ENCODE peak calls at places on chromosomes 13 and 19, in four cellular contexts. D is left colon, L is HT-29, I is endothelial cell. O is an unnamed sample.

GRCh38 chr13:26508885-26509284 is 48.6 kb upstream of the WASF3 start:
- DNase-seq in D (peak; percentile 46), L (no peak), I (no peak), O (no peak)

GRCh38 chr13:69683921-69684663 is 423.5 kb upstream of the ATXN8OS start:
- DNase-seq in D (no peak), L (no peak), I (no peak), O (no peak)

GRCh38 chr13:75507027-75508001 is 25.3 kb upstream of the TBC1D4 start:
- DNase-seq in D (no peak), L (no peak), I (no peak), O (no peak)

GRCh38 chr19:41862445-41862986 is 2.5 kb downstream of the RPS19 start:
- DNase-seq in D (no peak), L (no peak), I (no peak), O (no peak)

GRCh38 chr19:42099336-42099925 is 23.5 kb downstream of the ZNF574 start:
- DNase-seq in D (no peak), L (no peak), I (no peak), O (no peak)

GRCh38 chr19:54517483-54517882 is 14.9 kb downstream of the LAIR2 start:
- DNase-seq in D (peak; percentile 32), L (peak; percentile 88), I (peak; percentile 19), O (peak; percentile 13)

GRCh38 chr19:41646589-41647204 is 19.8 kb upstream of the CEACAM4 start:
- DNase-seq in D (no peak), L (no peak), I (peak; percentile 62), O (no peak)

GRCh38 chr13:34816118-34816517 is 126.0 kb upstream of the NBEA start:
- DNase-seq in D (no peak), L (no peak), I (no peak), O (no peak)

GRCh38 chr13:50712882-50713281 is 130.6 kb downstream of the DLEU7 start:
- DNase-seq in D (no peak), L (no peak), I (no peak), O (no peak)

GRCh38 chr19:1719519-1719918 is 33.8 kb upstream of the ONECUT3 start:
- DNase-seq in D (no peak), L (no peak), I (no peak), O (no peak)

GRCh38 chr19:50266896-50267295 is 62.3 kb downstream of the KCNC3 start:
- DNase-seq in D (peak; percentile 59), L (peak; percentile 73), I (no peak), O (no peak)

GRCh38 chr13:40672310-40673060 is 6.0 kb upstream of the FOXO1 start:
- DNase-seq in D (no peak), L (peak; percentile 84), I (no peak), O (peak; percentile 29)

GRCh38 chr19:46404039-46404883 is 9.1 kb downstream of the CCDC8 start:
- DNase-seq in D (peak; percentile 62), L (peak; percentile 63), I (peak; percentile 41), O (no peak)

GRCh38 chr19:13556552-13556951 is 50.3 kb upstream of the CACNA1A start:
- DNase-seq in D (no peak), L (no peak), I (no peak), O (no peak)

GRCh38 chr19:47633996-47634395 is 25.1 kb downstream of the BICRA start:
- DNase-seq in D (no peak), L (no peak), I (no peak), O (no peak)

GRCh38 chr13:105735269-105735668 is 800.2 kb downstream of the EFNB2 start:
- DNase-seq in D (no peak), L (peak; percentile 48), I (no peak), O (no peak)

GRCh38 chr13:91119643-91120042 is 227.8 kb upstream of the MIR17HG start:
- DNase-seq in D (no peak), L (no peak), I (no peak), O (no peak)

GRCh38 chr13:112664501-112665203 is 25.2 kb upstream of the ATP11A start:
- DNase-seq in D (no peak), L (no peak), I (no peak), O (no peak)

GRCh38 chr19:33287438-33287837 is 14.9 kb downstream of the CEBPA start:
- DNase-seq in D (no peak), L (no peak), I (no peak), O (no peak)

GRCh38 chr13:25300861-25301346 is 521 bp upstream of the NUP58 start:
- DNase-seq in D (no peak), L (no peak), I (peak; percentile 6), O (no peak)

GRCh38 chr19:32971012-32971595 is 654 bp downstream of the CEP89 start:
- DNase-seq in D (no peak), L (peak; percentile 33), I (no peak), O (no peak)

GRCh38 chr19:17468302-17469091 is 1.8 kb upstream of the SLC27A1 start:
- DNase-seq in D (peak; percentile 59), L (no peak), I (no peak), O (no peak)

GRCh38 chr19:10122066-10122465 is 2.4 kb upstream of the EIF3G start:
- DNase-seq in D (no peak), L (no peak), I (no peak), O (no peak)

GRCh38 chr13:36385471-36385870 is 39.3 kb upstream of the SPART start:
- DNase-seq in D (no peak), L (no peak), I (no peak), O (no peak)

GRCh38 chr19:35318679-35319448 is 10.1 kb upstream of the CD22 start:
- DNase-seq in D (peak; percentile 36), L (peak; percentile 74), I (no peak), O (peak; percentile 96)

GRCh38 chr13:98366959-98367358 is 189.9 kb upstream of the RNF113B start:
- DNase-seq in D (no peak), L (no peak), I (no peak), O (no peak)

GRCh38 chr13:37602743-37603381 is 4.3 kb upstream of the POSTN start:
- DNase-seq in D (no peak), L (peak; percentile 18), I (no peak), O (peak; percentile 22)

GRCh38 chr19:40150170-40150569 is 41.1 kb upstream of the MAP3K10 start:
- DNase-seq in D (no peak), L (no peak), I (no peak), O (no peak)

GRCh38 chr13:45441633-45442032 is 23.1 kb upstream of the COG3 start:
- DNase-seq in D (no peak), L (peak; percentile 23), I (no peak), O (peak; percentile 32)

GRCh38 chr13:105343134-105343806 is 1192.2 kb downstream of the EFNB2 start:
- DNase-seq in D (no peak), L (no peak), I (no peak), O (peak; percentile 39)

GRCh38 chr13:60329221-60329983 is 67.6 kb upstream of the TDRD3 start:
- DNase-seq in D (no peak), L (peak; percentile 65), I (peak; percentile 61), O (no peak)

GRCh38 chr19:2436926-2437325 is 9.5 kb upstream of the TIMM13 start:
- DNase-seq in D (no peak), L (no peak), I (no peak), O (no peak)

GRCh38 chr19:30802424-30803013 is 430.3 kb downstream of the ZNF536 start:
- DNase-seq in D (no peak), L (no peak), I (no peak), O (no peak)

GRCh38 chr19:4984448-4984990 is 15.6 kb downstream of the KDM4B start:
- DNase-seq in D (no peak), L (no peak), I (no peak), O (no peak)

GRCh38 chr13:21344662-21345176 is 114.4 kb downstream of the ZDHHC20 start:
- DNase-seq in D (no peak), L (no peak), I (no peak), O (no peak)

GRCh38 chr19:3178377-3178972 is at the start of gene S1PR4:
- DNase-seq in D (no peak), L (no peak), I (no peak), O (no peak)

GRCh38 chr13:93146584-93147292 is 79.9 kb upstream of the GPC6 start:
- DNase-seq in D (no peak), L (no peak), I (no peak), O (peak; percentile 62)

GRCh38 chr13:80337706-80338105 is 3.2 kb downstream of the SPRY2 start:
- DNase-seq in D (no peak), L (no peak), I (no peak), O (no peak)